ENCODE peak calls at places on chromosomes 1 and 21, in nine cellular contexts. One of them, this sample, is unnamed.

GRCh38 chr1:94798054-94798453 is 22.1 kb upstream of the SLC44A3 start:
- DNase-seq in stimulated activated CD4-positive, alpha-beta T cell treated with anti-CD3 and anti-CD28 coated beads, TNF-alpha, amount 100 ng/mL, for 4 hours: no peak
- DNase-seq in HTR-8/SVneo: no peak
- DNase-seq in AG09319: no peak
- DNase-seq in foreskin melanocyte: no peak
- DNase-seq in activated CD4-positive, alpha-beta T cell treated with anti-CD3 and anti-CD28 coated beads for 1 hour: no peak
- DNase-seq in GM04504: no peak
- DNase-seq in MV-4-11: no peak
- DNase-seq in activated CD8-positive, alpha-beta memory T cell treated with anti-CD3 and anti-CD28 coated beads, Interleukin-2, amount 50 U/mL, for 4 hours: no peak
- DNase-seq in this sample: no peak

GRCh38 chr21:34035619-34036354 is 37.6 kb upstream of the MRPS6 start:
- DNase-seq in AG09319: no peak
- DNase-seq in activated CD8-positive, alpha-beta memory T cell treated with anti-CD3 and anti-CD28 coated beads, Interleukin-2, amount 50 U/mL, for 4 hours: no peak
- DNase-seq in GM04504: no peak
- DNase-seq in MV-4-11: no peak
- DNase-seq in activated CD4-positive, alpha-beta T cell treated with anti-CD3 and anti-CD28 coated beads for 1 hour: no peak
- DNase-seq in foreskin melanocyte: no peak
- DNase-seq in stimulated activated CD4-positive, alpha-beta T cell treated with anti-CD3 and anti-CD28 coated beads, TNF-alpha, amount 100 ng/mL, for 4 hours: no peak
- DNase-seq in HTR-8/SVneo: no peak
- DNase-seq in this sample: no peak

GRCh38 chr1:109767596-109768334 is 4.0 kb upstream of the EPS8L3 start:
- DNase-seq in stimulated activated CD4-positive, alpha-beta T cell treated with anti-CD3 and anti-CD28 coated beads, TNF-alpha, amount 100 ng/mL, for 4 hours: no peak
- DNase-seq in activated CD4-positive, alpha-beta T cell treated with anti-CD3 and anti-CD28 coated beads for 1 hour: no peak
- DNase-seq in AG09319: no peak
- DNase-seq in GM04504: no peak
- DNase-seq in MV-4-11: no peak
- DNase-seq in HTR-8/SVneo: no peak
- DNase-seq in foreskin melanocyte: no peak
- DNase-seq in activated CD8-positive, alpha-beta memory T cell treated with anti-CD3 and anti-CD28 coated beads, Interleukin-2, amount 50 U/mL, for 4 hours: peak; percentile 9
- DNase-seq in this sample: no peak

GRCh38 chr1:18549131-18549530 is 68.4 kb downstream of the KLHDC7A start:
- DNase-seq in MV-4-11: no peak
- DNase-seq in AG09319: no peak
- DNase-seq in foreskin melanocyte: no peak
- DNase-seq in activated CD4-positive, alpha-beta T cell treated with anti-CD3 and anti-CD28 coated beads for 1 hour: no peak
- DNase-seq in HTR-8/SVneo: no peak
- DNase-seq in activated CD8-positive, alpha-beta memory T cell treated with anti-CD3 and anti-CD28 coated beads, Interleukin-2, amount 50 U/mL, for 4 hours: no peak
- DNase-seq in GM04504: no peak
- DNase-seq in stimulated activated CD4-positive, alpha-beta T cell treated with anti-CD3 and anti-CD28 coated beads, TNF-alpha, amount 100 ng/mL, for 4 hours: no peak
- DNase-seq in this sample: no peak

GRCh38 chr1:227399152-227399730 is 80.9 kb upstream of the CDC42BPA start:
- DNase-seq in foreskin melanocyte: no peak
- DNase-seq in MV-4-11: peak; percentile 2
- DNase-seq in HTR-8/SVneo: no peak
- DNase-seq in GM04504: no peak
- DNase-seq in AG09319: no peak
- DNase-seq in activated CD4-positive, alpha-beta T cell treated with anti-CD3 and anti-CD28 coated beads for 1 hour: no peak
- DNase-seq in stimulated activated CD4-positive, alpha-beta T cell treated with anti-CD3 and anti-CD28 coated beads, TNF-alpha, amount 100 ng/mL, for 4 hours: no peak
- DNase-seq in activated CD8-positive, alpha-beta memory T cell treated with anti-CD3 and anti-CD28 coated beads, Interleukin-2, amount 50 U/mL, for 4 hours: no peak
- DNase-seq in this sample: no peak

GRCh38 chr1:55359611-55360010 is 144.4 kb upstream of the USP24 start:
- DNase-seq in foreskin melanocyte: no peak
- DNase-seq in stimulated activated CD4-positive, alpha-beta T cell treated with anti-CD3 and anti-CD28 coated beads, TNF-alpha, amount 100 ng/mL, for 4 hours: no peak
- DNase-seq in HTR-8/SVneo: no peak
- DNase-seq in GM04504: no peak
- DNase-seq in MV-4-11: no peak
- DNase-seq in AG09319: no peak
- DNase-seq in activated CD8-positive, alpha-beta memory T cell treated with anti-CD3 and anti-CD28 coated beads, Interleukin-2, amount 50 U/mL, for 4 hours: no peak
- DNase-seq in activated CD4-positive, alpha-beta T cell treated with anti-CD3 and anti-CD28 coated beads for 1 hour: no peak
- DNase-seq in this sample: no peak

GRCh38 chr1:87549691-87550090 is 221.0 kb downstream of the LMO4 start:
- DNase-seq in activated CD4-positive, alpha-beta T cell treated with anti-CD3 and anti-CD28 coated beads for 1 hour: no peak
- DNase-seq in GM04504: no peak
- DNase-seq in activated CD8-positive, alpha-beta memory T cell treated with anti-CD3 and anti-CD28 coated beads, Interleukin-2, amount 50 U/mL, for 4 hours: no peak
- DNase-seq in MV-4-11: no peak
- DNase-seq in stimulated activated CD4-positive, alpha-beta T cell treated with anti-CD3 and anti-CD28 coated beads, TNF-alpha, amount 100 ng/mL, for 4 hours: no peak
- DNase-seq in foreskin melanocyte: no peak
- DNase-seq in AG09319: no peak
- DNase-seq in HTR-8/SVneo: no peak
- DNase-seq in this sample: no peak

GRCh38 chr1:115123116-115123515 is 33.8 kb upstream of the TSPAN2 start:
- DNase-seq in activated CD4-positive, alpha-beta T cell treated with anti-CD3 and anti-CD28 coated beads for 1 hour: no peak
- DNase-seq in MV-4-11: no peak
- DNase-seq in activated CD8-positive, alpha-beta memory T cell treated with anti-CD3 and anti-CD28 coated beads, Interleukin-2, amount 50 U/mL, for 4 hours: no peak
- DNase-seq in foreskin melanocyte: no peak
- DNase-seq in GM04504: no peak
- DNase-seq in HTR-8/SVneo: no peak
- DNase-seq in stimulated activated CD4-positive, alpha-beta T cell treated with anti-CD3 and anti-CD28 coated beads, TNF-alpha, amount 100 ng/mL, for 4 hours: no peak
- DNase-seq in AG09319: no peak
- DNase-seq in this sample: no peak

GRCh38 chr1:218809625-218810024 is 364.1 kb upstream of the LYPLAL1 start:
- DNase-seq in stimulated activated CD4-positive, alpha-beta T cell treated with anti-CD3 and anti-CD28 coated beads, TNF-alpha, amount 100 ng/mL, for 4 hours: no peak
- DNase-seq in foreskin melanocyte: no peak
- DNase-seq in GM04504: no peak
- DNase-seq in activated CD8-positive, alpha-beta memory T cell treated with anti-CD3 and anti-CD28 coated beads, Interleukin-2, amount 50 U/mL, for 4 hours: no peak
- DNase-seq in activated CD4-positive, alpha-beta T cell treated with anti-CD3 and anti-CD28 coated beads for 1 hour: no peak
- DNase-seq in AG09319: no peak
- DNase-seq in MV-4-11: no peak
- DNase-seq in HTR-8/SVneo: no peak
- DNase-seq in this sample: no peak

GRCh38 chr1:189220750-189221149 is 1256.9 kb downstream of the BRINP3 start:
- DNase-seq in foreskin melanocyte: no peak
- DNase-seq in activated CD4-positive, alpha-beta T cell treated with anti-CD3 and anti-CD28 coated beads for 1 hour: no peak
- DNase-seq in HTR-8/SVneo: no peak
- DNase-seq in MV-4-11: no peak
- DNase-seq in AG09319: no peak
- DNase-seq in GM04504: no peak
- DNase-seq in stimulated activated CD4-positive, alpha-beta T cell treated with anti-CD3 and anti-CD28 coated beads, TNF-alpha, amount 100 ng/mL, for 4 hours: no peak
- DNase-seq in activated CD8-positive, alpha-beta memory T cell treated with anti-CD3 and anti-CD28 coated beads, Interleukin-2, amount 50 U/mL, for 4 hours: no peak
- DNase-seq in this sample: peak; percentile 2

GRCh38 chr1:58005212-58005611 is 541.3 kb downstream of the OMA1 start:
- DNase-seq in AG09319: no peak
- DNase-seq in GM04504: no peak
- DNase-seq in stimulated activated CD4-positive, alpha-beta T cell treated with anti-CD3 and anti-CD28 coated beads, TNF-alpha, amount 100 ng/mL, for 4 hours: no peak
- DNase-seq in HTR-8/SVneo: no peak
- DNase-seq in foreskin melanocyte: no peak
- DNase-seq in activated CD8-positive, alpha-beta memory T cell treated with anti-CD3 and anti-CD28 coated beads, Interleukin-2, amount 50 U/mL, for 4 hours: no peak
- DNase-seq in activated CD4-positive, alpha-beta T cell treated with anti-CD3 and anti-CD28 coated beads for 1 hour: no peak
- DNase-seq in MV-4-11: no peak
- DNase-seq in this sample: no peak

This sample was measured in NB4.